ENCODE peak calls at places on chromosome 2, in six cellular contexts. One of them, this sample, is unnamed.

GRCh38 chr2:86223682-86224560 is 24.7 kb downstream of the MRPL35 start:
- DNase-seq in NCI-H146: no peak
- DNase-seq in left cardiac atrium: no peak
- DNase-seq in NCI-H774: no peak
- DNase-seq in Daoy: no peak
- DNase-seq in neural progenitor cell: peak
- DNase-seq in this sample: no peak

GRCh38 chr2:13006829-13007715 is 290.3 kb downstream of the TRIB2 start:
- DNase-seq in NCI-H146: peak
- DNase-seq in left cardiac atrium: peak
- DNase-seq in NCI-H774: peak
- DNase-seq in Daoy: peak
- DNase-seq in neural progenitor cell: peak
- DNase-seq in this sample: peak

GRCh38 chr2:151198646-151199045 is 63.0 kb downstream of the RBM43 start:
- DNase-seq in NCI-H146: no peak
- DNase-seq in left cardiac atrium: no peak
- DNase-seq in NCI-H774: no peak
- DNase-seq in Daoy: no peak
- DNase-seq in neural progenitor cell: no peak
- DNase-seq in this sample: no peak

GRCh38 chr2:9949239-9949991 is 2.1 kb upstream of the GRHL1 start:
- DNase-seq in NCI-H146: no peak
- DNase-seq in left cardiac atrium: no peak
- DNase-seq in NCI-H774: no peak
- DNase-seq in Daoy: no peak
- DNase-seq in neural progenitor cell: no peak
- DNase-seq in this sample: no peak

GRCh38 chr2:234714711-234715110 is 217.8 kb upstream of the ARL4C start:
- DNase-seq in NCI-H146: no peak
- DNase-seq in left cardiac atrium: no peak
- DNase-seq in NCI-H774: no peak
- DNase-seq in Daoy: no peak
- DNase-seq in neural progenitor cell: no peak
- DNase-seq in this sample: no peak

GRCh38 chr2:152497481-152498052 is 162.6 kb downstream of the FMNL2 start:
- DNase-seq in NCI-H146: no peak
- DNase-seq in left cardiac atrium: no peak
- DNase-seq in NCI-H774: no peak
- DNase-seq in Daoy: peak
- DNase-seq in neural progenitor cell: no peak
- DNase-seq in this sample: no peak

GRCh38 chr2:126781206-126781605 is 117.5 kb upstream of the TEX51 start:
- DNase-seq in NCI-H146: no peak
- DNase-seq in left cardiac atrium: no peak
- DNase-seq in NCI-H774: no peak
- DNase-seq in Daoy: no peak
- DNase-seq in neural progenitor cell: no peak
- DNase-seq in this sample: no peak

GRCh38 chr2:231933916-231934401 is 7.8 kb upstream of the NPPC start:
- DNase-seq in NCI-H146: no peak
- DNase-seq in left cardiac atrium: peak
- DNase-seq in NCI-H774: no peak
- DNase-seq in Daoy: no peak
- DNase-seq in neural progenitor cell: no peak
- DNase-seq in this sample: no peak

GRCh38 chr2:130850788-130851623 is 14.3 kb downstream of the ARHGEF4 start:
- DNase-seq in NCI-H146: no peak
- DNase-seq in left cardiac atrium: no peak
- DNase-seq in NCI-H774: no peak
- DNase-seq in Daoy: no peak
- DNase-seq in neural progenitor cell: no peak
- DNase-seq in this sample: no peak

GRCh38 chr2:160836755-160837154 is 323.5 kb upstream of the TANK start:
- DNase-seq in NCI-H146: no peak
- DNase-seq in left cardiac atrium: no peak
- DNase-seq in NCI-H774: no peak
- DNase-seq in Daoy: peak
- DNase-seq in neural progenitor cell: no peak
- DNase-seq in this sample: no peak

GRCh38 chr2:118850901-118851268 is 3.4 kb upstream of the EN1 start:
- DNase-seq in NCI-H146: no peak
- DNase-seq in left cardiac atrium: no peak
- DNase-seq in NCI-H774: no peak
- DNase-seq in Daoy: no peak
- DNase-seq in neural progenitor cell: no peak
- DNase-seq in this sample: no peak

GRCh38 chr2:105919191-105919811 is 174.6 kb downstream of the NCK2 start:
- DNase-seq in NCI-H146: peak
- DNase-seq in left cardiac atrium: peak
- DNase-seq in NCI-H774: peak
- DNase-seq in Daoy: no peak
- DNase-seq in neural progenitor cell: no peak
- DNase-seq in this sample: no peak

GRCh38 chr2:3432067-3432466 is 52.6 kb downstream of the TRAPPC12 start:
- DNase-seq in NCI-H146: no peak
- DNase-seq in left cardiac atrium: no peak
- DNase-seq in NCI-H774: no peak
- DNase-seq in Daoy: no peak
- DNase-seq in neural progenitor cell: no peak
- DNase-seq in this sample: no peak

GRCh38 chr2:62304429-62305417 is 108.8 kb downstream of the B3GNT2 start:
- DNase-seq in NCI-H146: peak
- DNase-seq in left cardiac atrium: peak
- DNase-seq in NCI-H774: peak
- DNase-seq in Daoy: peak
- DNase-seq in neural progenitor cell: peak
- DNase-seq in this sample: no peak

GRCh38 chr2:144580521-144581153 is 60.7 kb upstream of the ZEB2 start:
- DNase-seq in NCI-H146: no peak
- DNase-seq in left cardiac atrium: no peak
- DNase-seq in NCI-H774: no peak
- DNase-seq in Daoy: no peak
- DNase-seq in neural progenitor cell: peak
- DNase-seq in this sample: no peak

GRCh38 chr2:224084266-224084892 is 45.3 kb upstream of the SERPINE2 start:
- DNase-seq in NCI-H146: no peak
- DNase-seq in left cardiac atrium: no peak
- DNase-seq in NCI-H774: no peak
- DNase-seq in Daoy: no peak
- DNase-seq in neural progenitor cell: no peak
- DNase-seq in this sample: no peak

GRCh38 chr2:24077535-24077877 is 1.4 kb upstream of the SF3B6 start:
- DNase-seq in NCI-H146: no peak
- DNase-seq in left cardiac atrium: peak
- DNase-seq in NCI-H774: no peak
- DNase-seq in Daoy: no peak
- DNase-seq in neural progenitor cell: no peak
- DNase-seq in this sample: no peak

GRCh38 chr2:63268946-63269345 is 218.3 kb downstream of the OTX1 start:
- DNase-seq in NCI-H146: no peak
- DNase-seq in left cardiac atrium: no peak
- DNase-seq in NCI-H774: no peak
- DNase-seq in Daoy: no peak
- DNase-seq in neural progenitor cell: no peak
- DNase-seq in this sample: no peak

GRCh38 chr2:8976419-8976818 is 27.1 kb downstream of the MBOAT2 start:
- DNase-seq in NCI-H146: no peak
- DNase-seq in left cardiac atrium: no peak
- DNase-seq in NCI-H774: no peak
- DNase-seq in Daoy: no peak
- DNase-seq in neural progenitor cell: no peak
- DNase-seq in this sample: no peak

GRCh38 chr2:84458436-84459027 is 548 bp downstream of the SUCLG1 start:
- DNase-seq in NCI-H146: peak
- DNase-seq in left cardiac atrium: peak
- DNase-seq in NCI-H774: no peak
- DNase-seq in Daoy: peak
- DNase-seq in neural progenitor cell: peak
- DNase-seq in this sample: no peak

GRCh38 chr2:236215761-236216333 is 47.7 kb upstream of the GBX2 start:
- DNase-seq in NCI-H146: no peak
- DNase-seq in left cardiac atrium: no peak
- DNase-seq in NCI-H774: no peak
- DNase-seq in Daoy: no peak
- DNase-seq in neural progenitor cell: no peak
- DNase-seq in this sample: no peak

GRCh38 chr2:80252294-80252986 is 52.1 kb downstream of the LRRTM1 start:
- DNase-seq in NCI-H146: no peak
- DNase-seq in left cardiac atrium: no peak
- DNase-seq in NCI-H774: no peak
- DNase-seq in Daoy: no peak
- DNase-seq in neural progenitor cell: no peak
- DNase-seq in this sample: no peak

GRCh38 chr2:127811922-127812321 is 951 bp upstream of the WDR33 start:
- DNase-seq in NCI-H146: no peak
- DNase-seq in left cardiac atrium: no peak
- DNase-seq in NCI-H774: no peak
- DNase-seq in Daoy: no peak
- DNase-seq in neural progenitor cell: no peak
- DNase-seq in this sample: no peak

GRCh38 chr2:134630760-134631159 is 88.0 kb downstream of the TMEM163 start:
- DNase-seq in NCI-H146: no peak
- DNase-seq in left cardiac atrium: no peak
- DNase-seq in NCI-H774: no peak
- DNase-seq in Daoy: no peak
- DNase-seq in neural progenitor cell: no peak
- DNase-seq in this sample: no peak

GRCh38 chr2:239608723-239609122 is 207.9 kb upstream of the HDAC4 start:
- DNase-seq in NCI-H146: no peak
- DNase-seq in left cardiac atrium: no peak
- DNase-seq in NCI-H774: no peak
- DNase-seq in Daoy: no peak
- DNase-seq in neural progenitor cell: no peak
- DNase-seq in this sample: no peak

GRCh38 chr2:227010433-227010832 is 153.6 kb downstream of the COL4A4 start:
- DNase-seq in NCI-H146: no peak
- DNase-seq in left cardiac atrium: no peak
- DNase-seq in NCI-H774: no peak
- DNase-seq in Daoy: no peak
- DNase-seq in neural progenitor cell: no peak
- DNase-seq in this sample: no peak

GRCh38 chr2:161204846-161205245 is 44.6 kb downstream of the TANK start:
- DNase-seq in NCI-H146: no peak
- DNase-seq in left cardiac atrium: no peak
- DNase-seq in NCI-H774: no peak
- DNase-seq in Daoy: no peak
- DNase-seq in neural progenitor cell: no peak
- DNase-seq in this sample: no peak

GRCh38 chr2:15868186-15868585 is 72.2 kb upstream of the MYCN start:
- DNase-seq in NCI-H146: no peak
- DNase-seq in left cardiac atrium: no peak
- DNase-seq in NCI-H774: no peak
- DNase-seq in Daoy: no peak
- DNase-seq in neural progenitor cell: no peak
- DNase-seq in this sample: no peak

GRCh38 chr2:164522561-164522981 is 98.7 kb downstream of the GRB14 start:
- DNase-seq in NCI-H146: no peak
- DNase-seq in left cardiac atrium: no peak
- DNase-seq in NCI-H774: no peak
- DNase-seq in Daoy: peak
- DNase-seq in neural progenitor cell: no peak
- DNase-seq in this sample: no peak

This sample was measured in iPS DF 6.9.